ENCODE peak calls at places on chromosomes 11 and 22, in five cellular contexts. One of them, this sample, is unnamed.

GRCh38 chr22:17969732-17970131 is 54.6 kb downstream of the MICAL3 start:
- DNase-seq in H9: no peak
- DNase-seq in mesendoderm: peak; percentile 76
- DNase-seq in IMR-90: peak; percentile 99
- DNase-seq in mesenchymal stem cell: peak; percentile 95
- DNase-seq in this sample: no peak

GRCh38 chr22:39429916-39430575 is 26.8 kb upstream of the MGAT3 start:
- DNase-seq in mesendoderm: no peak
- DNase-seq in H9: peak; percentile 24
- DNase-seq in mesenchymal stem cell: no peak
- DNase-seq in IMR-90: no peak
- DNase-seq in this sample: no peak

GRCh38 chr11:17738350-17739207 is 4.0 kb downstream of the KCNC1 start:
- DNase-seq in H9: peak; percentile 69
- DNase-seq in mesendoderm: peak; percentile 69
- DNase-seq in mesenchymal stem cell: no peak
- DNase-seq in IMR-90: no peak
- DNase-seq in this sample: peak; percentile 50

GRCh38 chr11:64469288-64469687 is 110.3 kb downstream of the RPS6KA4 start:
- DNase-seq in mesenchymal stem cell: no peak
- DNase-seq in IMR-90: no peak
- DNase-seq in H9: no peak
- DNase-seq in mesendoderm: no peak
- DNase-seq in this sample: no peak

GRCh38 chr11:104089481-104089880 is 53.0 kb downstream of the DDI1 start:
- DNase-seq in mesendoderm: no peak
- DNase-seq in IMR-90: no peak
- DNase-seq in mesenchymal stem cell: no peak
- DNase-seq in H9: no peak
- DNase-seq in this sample: no peak

GRCh38 chr11:75705541-75705940 is 12.1 kb upstream of the MOGAT2 start:
- DNase-seq in mesenchymal stem cell: no peak
- DNase-seq in mesendoderm: peak; percentile 29
- DNase-seq in IMR-90: no peak
- DNase-seq in H9: no peak
- DNase-seq in this sample: no peak

GRCh38 chr22:37427128-37427710 is at the start of gene ELFN2:
- DNase-seq in mesendoderm: no peak
- DNase-seq in mesenchymal stem cell: peak; percentile 49
- DNase-seq in H9: no peak
- DNase-seq in IMR-90: peak; percentile 10
- DNase-seq in this sample: no peak

GRCh38 chr22:27105142-27106025 is 448.0 kb downstream of the MIAT start:
- DNase-seq in mesendoderm: no peak
- DNase-seq in IMR-90: peak; percentile 86
- DNase-seq in H9: no peak
- DNase-seq in mesenchymal stem cell: peak; percentile 90
- DNase-seq in this sample: no peak

GRCh38 chr11:33403344-33403743 is 146.2 kb downstream of the HIPK3 start:
- DNase-seq in mesendoderm: no peak
- DNase-seq in IMR-90: no peak
- DNase-seq in H9: no peak
- DNase-seq in mesenchymal stem cell: no peak
- DNase-seq in this sample: no peak
- H3K23ac ChIP-seq in mesendoderm: no peak overlapping the region
- H3K23ac ChIP-seq in IMR-90: peak overlapping the region; percentile 54
- H3K23ac ChIP-seq in H9: no peak overlapping the region
- H3K23ac ChIP-seq in mesenchymal stem cell: no peak overlapping the region
- H3K23ac ChIP-seq in this sample: peak overlapping the region; percentile 21

GRCh38 chr22:31221084-31221483 is 9.0 kb downstream of the LIMK2 start:
- DNase-seq in mesendoderm: no peak
- DNase-seq in mesenchymal stem cell: no peak
- DNase-seq in IMR-90: no peak
- DNase-seq in H9: no peak
- DNase-seq in this sample: no peak
- H3K4me1 ChIP-seq in mesendoderm: no peaks in the 10 kb centered on the region
- H3K4me1 ChIP-seq in mesenchymal stem cell: peaks cover 1% of the 10 kb centered on the region
- H3K4me1 ChIP-seq in IMR-90: no peaks in the 10 kb centered on the region
- H3K4me1 ChIP-seq in H9: no peaks in the 10 kb centered on the region
- H3K4me1 ChIP-seq in this sample: peaks cover 26% of the 10 kb centered on the region

GRCh38 chr22:41369837-41370236 is 11.9 kb upstream of the TEF start:
- DNase-seq in IMR-90: no peak
- DNase-seq in H9: no peak
- DNase-seq in mesenchymal stem cell: no peak
- DNase-seq in mesendoderm: no peak
- DNase-seq in this sample: no peak
- H3K23ac ChIP-seq in IMR-90: peak overlapping the region; percentile 59
- H3K23ac ChIP-seq in H9: no peak overlapping the region
- H3K23ac ChIP-seq in mesenchymal stem cell: no peak overlapping the region
- H3K23ac ChIP-seq in mesendoderm: no peak overlapping the region
- H3K23ac ChIP-seq in this sample: no peak overlapping the region

GRCh38 chr11:1285876-1286275 is 23.6 kb downstream of the TOLLIP start:
- DNase-seq in H9: no peak
- DNase-seq in IMR-90: no peak
- DNase-seq in mesendoderm: no peak
- DNase-seq in mesenchymal stem cell: no peak
- DNase-seq in this sample: no peak

GRCh38 chr11:1283091-1283511 is 26.3 kb downstream of the TOLLIP start:
- DNase-seq in H9: no peak
- DNase-seq in IMR-90: no peak
- DNase-seq in mesenchymal stem cell: no peak
- DNase-seq in mesendoderm: no peak
- DNase-seq in this sample: no peak

GRCh38 chr11:1281974-1282365 is 27.5 kb downstream of the TOLLIP start:
- DNase-seq in mesenchymal stem cell: no peak
- DNase-seq in mesendoderm: peak; percentile 66
- DNase-seq in H9: no peak
- DNase-seq in IMR-90: no peak
- DNase-seq in this sample: no peak

GRCh38 chr11:1285316-1285744 is 24.1 kb downstream of the TOLLIP start:
- DNase-seq in IMR-90: no peak
- DNase-seq in H9: no peak
- DNase-seq in mesendoderm: no peak
- DNase-seq in mesenchymal stem cell: no peak
- DNase-seq in this sample: no peak

DNA sequence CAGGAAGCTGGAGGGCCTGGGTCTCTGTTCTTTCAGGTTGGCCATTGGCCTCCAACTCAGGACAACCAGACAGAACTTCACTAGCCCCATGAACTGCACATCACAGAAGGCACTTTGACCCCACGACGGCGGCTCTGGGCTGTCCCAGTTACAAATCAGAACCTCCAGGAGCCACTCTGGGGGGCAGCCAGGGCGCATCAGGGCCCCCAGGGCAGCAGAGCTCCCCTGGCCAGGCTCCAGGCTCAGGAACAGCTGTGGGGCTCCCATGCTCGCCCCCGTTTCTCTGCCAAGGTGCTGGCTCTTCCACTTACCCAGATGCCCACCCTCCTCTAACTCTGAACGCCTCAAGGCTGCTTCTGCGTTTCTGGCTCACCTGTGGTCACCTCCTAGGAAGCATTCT is 25.5 kb downstream of the TOLLIP start:
- DNase-seq in IMR-90: no peak
- DNase-seq in mesendoderm: no peak
- DNase-seq in H9: no peak
- DNase-seq in mesenchymal stem cell: no peak
- DNase-seq in this sample: no peak
- H3K4me1 ChIP-seq in IMR-90: no peaks in the 10 kb centered on the region
- H3K4me1 ChIP-seq in mesendoderm: peaks cover 2% of the 10 kb centered on the region
- H3K4me1 ChIP-seq in H9: no peaks in the 10 kb centered on the region
- H3K4me1 ChIP-seq in mesenchymal stem cell: peaks cover 4% of the 10 kb centered on the region
- H3K4me1 ChIP-seq in this sample: no peaks in the 10 kb centered on the region

GRCh38 chr11:95520765-95521542 is 268.6 kb downstream of the FAM76B start:
- DNase-seq in mesenchymal stem cell: no peak
- DNase-seq in mesendoderm: no peak
- DNase-seq in H9: no peak
- DNase-seq in IMR-90: no peak
- DNase-seq in this sample: no peak
- H3K23ac ChIP-seq in mesenchymal stem cell: no peak overlapping the region
- H3K23ac ChIP-seq in mesendoderm: no peak overlapping the region
- H3K23ac ChIP-seq in H9: no peak overlapping the region
- H3K23ac ChIP-seq in IMR-90: no peak overlapping the region
- H3K23ac ChIP-seq in this sample: no peak overlapping the region

DNA sequence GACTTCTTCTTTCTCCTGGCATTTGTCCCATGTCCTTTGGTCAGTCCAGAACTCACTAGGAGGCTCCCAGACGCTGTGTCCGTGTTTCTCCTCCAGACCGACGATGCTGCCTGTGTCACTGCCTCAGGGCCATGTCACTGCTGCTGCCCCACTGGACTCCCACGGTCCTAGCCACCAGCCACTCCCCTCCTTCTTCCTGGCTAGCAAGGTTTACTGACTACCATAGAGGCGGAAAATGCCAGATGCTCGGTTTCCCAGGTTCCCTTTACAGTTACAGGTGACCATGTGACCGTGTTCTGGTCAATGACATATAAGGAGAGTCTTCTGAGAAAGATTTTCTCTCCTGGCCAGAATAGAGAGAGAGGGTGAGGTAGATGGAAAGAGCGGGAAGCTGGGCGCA is 40.7 kb upstream of the RBFOX2 start:
- DNase-seq in IMR-90: no peak
- DNase-seq in mesendoderm: no peak
- DNase-seq in H9: no peak
- DNase-seq in mesenchymal stem cell: no peak
- DNase-seq in this sample: no peak
- H3K4me1 ChIP-seq in IMR-90: peaks cover 5% of the 10 kb centered on the region
- H3K4me1 ChIP-seq in mesendoderm: peaks cover 3% of the 10 kb centered on the region
- H3K4me1 ChIP-seq in H9: no peaks in the 10 kb centered on the region
- H3K4me1 ChIP-seq in mesenchymal stem cell: peaks cover 6% of the 10 kb centered on the region
- H3K4me1 ChIP-seq in this sample: peaks cover 3% of the 10 kb centered on the region

GRCh38 chr11:11081273-11081672 is 223.4 kb upstream of the ZBED5 start:
- DNase-seq in H9: no peak
- DNase-seq in mesenchymal stem cell: no peak
- DNase-seq in IMR-90: no peak
- DNase-seq in mesendoderm: no peak
- DNase-seq in this sample: no peak
- H3K23ac ChIP-seq in H9: no peak overlapping the region
- H3K23ac ChIP-seq in mesenchymal stem cell: no peak overlapping the region
- H3K23ac ChIP-seq in IMR-90: no peak overlapping the region
- H3K23ac ChIP-seq in mesendoderm: peak overlapping the region; percentile 48
- H3K23ac ChIP-seq in this sample: no peak overlapping the region

GRCh38 chr11:114172871-114173444 is 113.4 kb downstream of the ZBTB16 start:
- DNase-seq in mesenchymal stem cell: no peak
- DNase-seq in IMR-90: no peak
- DNase-seq in mesendoderm: no peak
- DNase-seq in H9: no peak
- DNase-seq in this sample: no peak
- H3K4me1 ChIP-seq in mesenchymal stem cell: peaks cover 6% of the 10 kb centered on the region
- H3K4me1 ChIP-seq in IMR-90: no peaks in the 10 kb centered on the region
- H3K4me1 ChIP-seq in mesendoderm: no peaks in the 10 kb centered on the region
- H3K4me1 ChIP-seq in H9: no peaks in the 10 kb centered on the region
- H3K4me1 ChIP-seq in this sample: peaks cover 38% of the 10 kb centered on the region

This sample was measured in neuronal stem cell.